ENCODE peak calls at places on chromosomes 13 and 19, in six cellular contexts. S is HCT116, D is mesenchymal stem cell, J is IMR-90, M is fibroblast of lung, I is neural progenitor cell. G is an unnamed sample.

GRCh38 chr13:83414393-83414792 is 467.9 kb downstream of the SLITRK1 start:
- DNase-seq in S (no peak), D (no peak), J (peak), M (peak), I (no peak), G (no peak)

GRCh38 chr13:65461590-65461989 is 1768.5 kb downstream of the PCDH9 start:
- DNase-seq in S (no peak), D (peak), J (peak), M (peak), I (no peak), G (peak)

GRCh38 chr13:20495087-20496023 is 30.3 kb downstream of the CRYL1 start:
- DNase-seq in S (peak), D (peak), J (peak), M (peak), I (peak), G (peak)

GRCh38 chr13:97122381-97122996 is 99.6 kb upstream of the MBNL2 start:
- DNase-seq in S (peak), D (peak), J (peak), M (peak), I (no peak), G (peak)

GRCh38 chr19:21023901-21024300 is 3.4 kb downstream of the ZNF430 start:
- DNase-seq in S (no peak), D (no peak), J (peak), M (peak), I (no peak), G (peak)

GRCh38 chr13:110528911-110529310 is 32.6 kb downstream of the RAB20 start:
- DNase-seq in S (no peak), D (no peak), J (no peak), M (no peak), I (no peak), G (no peak)

GRCh38 chr13:24274452-24274971 is 34.9 kb upstream of the C1QTNF9 start:
- DNase-seq in S (no peak), D (peak), J (peak), M (no peak), I (no peak), G (no peak)

GRCh38 chr13:20099319-20099718 is 61.5 kb downstream of the GJA3 start:
- DNase-seq in S (no peak), D (no peak), J (no peak), M (no peak), I (no peak), G (no peak)

GRCh38 chr19:40600086-40600917 is 867 bp upstream of the LTBP4 start:
- DNase-seq in S (no peak), D (no peak), J (no peak), M (no peak), I (peak), G (no peak)

GRCh38 chr19:19662866-19663291 is 597 bp downstream of the ATP13A1 start:
- DNase-seq in S (no peak), D (peak), J (peak), M (no peak), I (no peak), G (no peak)

GRCh38 chr13:98484289-98485219 is 92.4 kb downstream of the STK24 start:
- DNase-seq in S (peak), D (peak), J (peak), M (peak), I (peak), G (peak)

GRCh38 chr13:95355491-95355890 is 54.2 kb upstream of the ABCC4 start:
- DNase-seq in S (no peak), D (peak), J (peak), M (peak), I (no peak), G (peak)

GRCh38 chr19:3983936-3984583 is 1.2 kb downstream of the EEF2 start:
- DNase-seq in S (no peak), D (peak), J (peak), M (peak), I (no peak), G (no peak)

GRCh38 chr13:20989883-20990282 is 71.5 kb downstream of the LATS2 start:
- DNase-seq in S (no peak), D (no peak), J (no peak), M (no peak), I (no peak), G (no peak)

GRCh38 chr13:113981201-113981605 is 7.3 kb upstream of the C13orf46 start:
- DNase-seq in S (peak), D (no peak), J (no peak), M (no peak), I (no peak), G (no peak)

GRCh38 chr13:109627649-109628048 is 158.7 kb downstream of the IRS2 start:
- DNase-seq in S (no peak), D (no peak), J (no peak), M (no peak), I (no peak), G (no peak)

GRCh38 chr19:38556521-38557174 is 61.1 kb downstream of the MAP4K1 start:
- DNase-seq in S (no peak), D (no peak), J (no peak), M (no peak), I (no peak), G (no peak)

GRCh38 chr13:21917046-21918010 is 246.5 kb downstream of the FGF9 start:
- DNase-seq in S (no peak), D (no peak), J (peak), M (no peak), I (no peak), G (no peak)

GRCh38 chr13:40933508-40933907 is 85.6 kb downstream of the ELF1 start:
- DNase-seq in S (no peak), D (no peak), J (no peak), M (no peak), I (no peak), G (no peak)
- H3K4me2 ChIP-seq in S (no peak), D (no peak), J (no peak), M (no peak), I (no peak), G (no peak)

GRCh38 chr19:47324502-47324901 is 7.5 kb upstream of the C5AR2 start:
- DNase-seq in S (no peak), D (no peak), J (no peak), M (no peak), I (no peak), G (no peak)

GRCh38 chr19:47323872-47324271 is 8.1 kb upstream of the C5AR2 start:
- DNase-seq in S (no peak), D (no peak), J (no peak), M (no peak), I (no peak), G (no peak)

GRCh38 chr19:47319923-47320871 is 10.5 kb downstream of the C5AR1 start:
- DNase-seq in S (no peak), D (no peak), J (no peak), M (no peak), I (no peak), G (no peak)

GRCh38 chr19:47322048-47322447 is 9.9 kb upstream of the C5AR2 start:
- DNase-seq in S (no peak), D (no peak), J (no peak), M (no peak), I (no peak), G (no peak)

DNA sequence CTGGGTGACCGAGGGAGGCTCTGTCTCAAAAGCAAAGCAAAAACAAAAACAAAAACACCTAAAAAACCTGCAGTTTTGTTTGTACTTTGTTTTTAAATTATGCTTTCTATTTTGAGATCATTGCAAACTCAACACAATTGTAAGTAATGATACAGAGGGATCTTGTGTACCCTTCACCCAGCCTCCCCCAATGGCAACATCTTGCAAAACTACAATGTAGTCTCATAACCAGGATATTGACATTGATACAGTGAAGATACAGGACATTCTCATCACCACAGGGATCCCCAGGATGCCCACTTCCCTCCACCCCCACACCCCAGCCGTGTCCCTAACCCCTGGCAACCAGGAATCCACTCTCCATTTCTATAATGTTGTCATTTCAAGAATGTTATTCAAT is 10.4 kb upstream of the C5AR2 start:
- DNase-seq in S (no peak), D (no peak), J (no peak), M (no peak), I (no peak), G (no peak)
- H3K4me2 ChIP-seq in S (no peak), D (no peak), J (no peak), M (no peak), I (no peak), G (no peak)

GRCh38 chr19:47315125-47315821 is 5.6 kb downstream of the C5AR1 start:
- DNase-seq in S (peak), D (peak), J (peak), M (peak), I (no peak), G (peak)
- H3K4me2 ChIP-seq in S (peak), D (peak), J (peak), M (peak), I (no peak), G (peak)

DNA sequence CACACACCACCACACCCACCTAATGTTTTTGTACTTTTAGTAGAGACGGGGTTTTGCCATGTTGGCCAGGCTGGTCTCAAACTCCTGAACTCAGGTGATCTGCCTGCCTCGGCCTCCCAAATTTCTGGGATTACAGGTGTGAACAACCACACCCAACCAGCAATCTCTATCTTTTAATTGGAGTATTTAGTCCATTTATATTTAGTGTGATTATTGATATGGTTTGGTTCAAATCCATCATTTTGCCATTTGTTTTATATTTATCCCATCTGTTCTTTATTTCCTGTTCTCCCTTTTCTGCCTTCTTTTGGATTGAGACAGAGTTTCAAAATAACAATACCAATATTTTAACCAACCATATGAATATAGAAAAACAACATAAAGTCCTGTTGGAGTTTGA is 4.1 kb downstream of the ZNF420 start:
- DNase-seq in S (no peak), D (no peak), J (no peak), M (no peak), I (no peak), G (no peak)
- H3K4me2 ChIP-seq in S (no peak), D (no peak), J (no peak), M (no peak), I (no peak), G (no peak)

GRCh38 chr19:49152218-49152550 is 3.0 kb downstream of the HRC start:
- DNase-seq in S (no peak), D (no peak), J (no peak), M (no peak), I (no peak), G (no peak)

GRCh38 chr19:49150944-49151243 is 4.3 kb downstream of the HRC start:
- DNase-seq in S (no peak), D (no peak), J (no peak), M (no peak), I (no peak), G (no peak)

GRCh38 chr19:49153167-49153809 is 1.9 kb downstream of the HRC start:
- DNase-seq in S (no peak), D (no peak), J (no peak), M (no peak), I (no peak), G (no peak)

GRCh38 chr19:49150106-49150943 is 4.9 kb downstream of the HRC start:
- DNase-seq in S (peak), D (peak), J (peak), M (peak), I (peak), G (peak)

DNA sequence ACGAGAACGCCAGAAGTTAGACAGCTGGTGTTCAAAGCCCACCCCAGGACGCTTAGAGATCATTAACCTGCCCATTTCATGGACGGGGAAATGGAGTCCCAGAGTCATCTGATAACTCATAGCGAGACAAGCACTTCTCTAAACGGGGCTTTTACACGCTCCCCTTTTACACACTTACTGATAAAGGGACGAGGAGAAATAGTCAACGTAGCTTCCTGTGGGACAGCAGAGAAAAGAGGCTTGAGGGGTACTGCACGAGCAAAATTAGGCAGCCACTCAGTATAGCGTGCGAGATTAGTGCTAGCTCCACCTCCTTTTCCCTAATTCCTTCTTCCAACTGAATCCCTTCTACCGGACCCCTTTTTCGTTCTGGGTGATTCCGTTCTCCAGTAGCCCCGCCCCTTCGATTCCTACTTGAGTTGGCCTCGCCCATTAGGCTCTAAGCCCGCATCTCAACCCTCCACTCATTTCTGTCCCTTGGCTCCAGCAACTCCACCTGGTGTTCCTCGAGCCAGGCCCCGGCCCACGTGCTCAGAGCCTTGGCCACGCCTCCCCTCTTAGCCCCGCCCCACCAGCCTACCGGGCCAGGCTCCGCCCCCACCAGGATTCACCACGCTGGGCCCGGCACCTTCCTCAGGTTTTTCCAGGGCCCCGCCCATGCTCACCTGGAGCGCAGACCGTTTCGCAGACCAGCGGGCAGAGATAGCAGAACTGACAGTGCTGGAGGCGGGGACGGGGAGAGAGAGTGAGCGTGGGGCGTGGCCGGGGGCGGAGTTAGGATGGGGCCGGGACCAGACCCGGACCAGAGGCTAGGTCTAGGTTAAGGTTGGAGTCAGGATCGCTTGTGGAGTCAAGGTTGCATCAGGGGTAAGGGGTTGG is 3.6 kb downstream of the HRC start:
- DNase-seq in S (peak), D (peak), J (peak), M (peak), I (peak), G (no peak)
- H3K4me2 ChIP-seq in S (peak), D (no peak), J (peak), M (no peak), I (peak), G (peak)

GRCh38 chr19:48397263-48397635 is 3.8 kb downstream of the GRIN2D start:
- DNase-seq in S (no peak), D (no peak), J (no peak), M (no peak), I (no peak), G (no peak)
- H3K4me2 ChIP-seq in S (peak), D (no peak), J (no peak), M (peak), I (peak), G (peak)